ENCODE peak calls at places on chromosomes 1 and 21, in four cellular contexts. One of them, this sample, is unnamed.

GRCh38 chr1:178337091-178337726 is 159.6 kb downstream of the CLEC20A start:
- DNase-seq in GM12878: no peak
- DNase-seq in HepG2: no peak
- DNase-seq in K562: no peak
- DNase-seq in this sample: no peak

GRCh38 chr21:34592573-34592972 is 22.3 kb downstream of the RCAN1 start:
- DNase-seq in GM12878: no peak
- DNase-seq in HepG2: no peak
- DNase-seq in K562: no peak
- DNase-seq in this sample: no peak

GRCh38 chr1:154608522-154609294 is 722 bp upstream of the ADAR start:
- DNase-seq in HepG2: peak; percentile 46
- DNase-seq in GM12878: no peak
- DNase-seq in K562: peak; percentile 55
- DNase-seq in this sample: peak; percentile 71

GRCh38 chr21:31151156-31151555 is 112.9 kb upstream of the KRTAP19-8 start:
- DNase-seq in K562: no peak
- DNase-seq in GM12878: no peak
- DNase-seq in HepG2: no peak
- DNase-seq in this sample: no peak

GRCh38 chr1:44521378-44522080 is 116.5 kb downstream of the RNF220 start:
- DNase-seq in GM12878: no peak
- DNase-seq in HepG2: no peak
- DNase-seq in K562: peak; percentile 75
- DNase-seq in this sample: no peak

GRCh38 chr1:25694167-25694566 is 77.6 kb downstream of the MAN1C1 start:
- DNase-seq in K562: no peak
- DNase-seq in GM12878: no peak
- DNase-seq in HepG2: no peak
- DNase-seq in this sample: no peak

GRCh38 chr1:84763912-84764675 is 73.8 kb upstream of the SSX2IP start:
- DNase-seq in K562: no peak
- DNase-seq in GM12878: no peak
- DNase-seq in HepG2: no peak
- DNase-seq in this sample: peak; percentile 40

GRCh38 chr1:172497230-172497629 is 35.7 kb upstream of the SUCO start:
- DNase-seq in K562: no peak
- DNase-seq in HepG2: peak; percentile 52
- DNase-seq in GM12878: no peak
- DNase-seq in this sample: peak; percentile 37

GRCh38 chr1:227823537-227823936 is 8.1 kb downstream of the PRSS38 start:
- DNase-seq in HepG2: no peak
- DNase-seq in GM12878: no peak
- DNase-seq in K562: no peak
- DNase-seq in this sample: no peak

GRCh38 chr1:15100369-15101111 is 53.0 kb upstream of the TMEM51 start:
- DNase-seq in K562: peak; percentile 70
- DNase-seq in GM12878: no peak
- DNase-seq in HepG2: peak; percentile 20
- DNase-seq in this sample: peak; percentile 84

GRCh38 chr1:38474738-38475623 is 384.6 kb downstream of the RRAGC start:
- DNase-seq in K562: no peak
- DNase-seq in HepG2: no peak
- DNase-seq in GM12878: peak; percentile 97
- DNase-seq in this sample: no peak

GRCh38 chr1:67285780-67286488 is 21.7 kb upstream of the IL12RB2 start:
- DNase-seq in HepG2: no peak
- DNase-seq in GM12878: peak; percentile 20
- DNase-seq in K562: no peak
- DNase-seq in this sample: no peak

GRCh38 chr1:159765806-159766205 is 15.0 kb upstream of the DUSP23 start:
- DNase-seq in GM12878: no peak
- DNase-seq in K562: no peak
- DNase-seq in HepG2: no peak
- DNase-seq in this sample: no peak

GRCh38 chr1:214857716-214858115 is 224.8 kb upstream of the KCNK2 start:
- DNase-seq in K562: no peak
- DNase-seq in HepG2: no peak
- DNase-seq in GM12878: no peak
- DNase-seq in this sample: no peak

GRCh38 chr1:228900099-228900965 is 165.1 kb downstream of the RHOU start:
- DNase-seq in HepG2: no peak
- DNase-seq in K562: no peak
- DNase-seq in GM12878: no peak
- DNase-seq in this sample: no peak

GRCh38 chr1:40806724-40807675 is 23.4 kb downstream of the KCNQ4 start:
- DNase-seq in GM12878: no peak
- DNase-seq in HepG2: no peak
- DNase-seq in K562: peak; percentile 51
- DNase-seq in this sample: peak; percentile 29

GRCh38 chr1:19079541-19079940 is 123.1 kb upstream of the IFFO2 start:
- DNase-seq in HepG2: no peak
- DNase-seq in K562: no peak
- DNase-seq in GM12878: no peak
- DNase-seq in this sample: no peak

GRCh38 chr1:89608627-89609338 is 24.1 kb upstream of the LRRC8C start:
- DNase-seq in HepG2: no peak
- DNase-seq in GM12878: no peak
- DNase-seq in K562: no peak
- DNase-seq in this sample: no peak

GRCh38 chr1:67824771-67825170 is 8.5 kb downstream of the GNG12 start:
- DNase-seq in HepG2: no peak
- DNase-seq in K562: no peak
- DNase-seq in GM12878: no peak
- DNase-seq in this sample: no peak

GRCh38 chr1:20729990-20730689 is 2.4 kb downstream of the SH2D5 start:
- DNase-seq in K562: no peak
- DNase-seq in GM12878: no peak
- DNase-seq in HepG2: no peak
- DNase-seq in this sample: no peak

GRCh38 chr1:23567996-23568607 is 8.8 kb upstream of the ID3 start:
- DNase-seq in HepG2: no peak
- DNase-seq in K562: peak; percentile 62
- DNase-seq in GM12878: no peak
- DNase-seq in this sample: peak; percentile 58

GRCh38 chr1:116817582-116818064 is 63.4 kb downstream of the CD2 start:
- DNase-seq in GM12878: no peak
- DNase-seq in HepG2: peak; percentile 76
- DNase-seq in K562: peak; percentile 86
- DNase-seq in this sample: peak; percentile 75

GRCh38 chr1:201614262-201615015 is 75.5 kb downstream of the NAV1 start:
- DNase-seq in GM12878: no peak
- DNase-seq in HepG2: no peak
- DNase-seq in K562: peak; percentile 77
- DNase-seq in this sample: peak; percentile 89

GRCh38 chr1:65077369-65077768 is 70.6 kb upstream of the AK4 start:
- DNase-seq in GM12878: no peak
- DNase-seq in K562: no peak
- DNase-seq in HepG2: no peak
- DNase-seq in this sample: no peak

GRCh38 chr1:89527750-89528381 is 3.2 kb downstream of the LRRC8B start:
- DNase-seq in HepG2: no peak
- DNase-seq in K562: no peak
- DNase-seq in GM12878: no peak
- DNase-seq in this sample: no peak

GRCh38 chr1:208951908-208952307 is 631.6 kb upstream of the CAMK1G start:
- DNase-seq in HepG2: no peak
- DNase-seq in GM12878: no peak
- DNase-seq in K562: no peak
- DNase-seq in this sample: no peak

DNA sequence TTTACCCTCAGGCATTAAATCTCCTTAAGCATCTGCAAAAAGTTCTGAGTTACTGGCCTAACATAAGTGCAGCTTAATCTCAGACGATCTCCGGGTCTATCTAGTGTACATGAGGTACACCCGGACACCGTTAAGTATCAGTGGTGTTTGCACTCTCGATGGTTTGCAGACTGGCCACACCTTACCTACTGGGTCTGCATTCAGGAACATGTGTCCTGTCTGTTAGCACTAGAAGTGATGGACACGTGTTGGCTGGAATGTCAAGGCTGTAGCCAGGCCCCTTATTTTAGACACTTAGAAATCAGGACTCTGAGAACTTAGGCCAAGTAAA is 783 bp upstream of the AGL start:
- DNase-seq in HepG2: peak; percentile 29
- DNase-seq in GM12878: peak; percentile 7
- DNase-seq in K562: peak; percentile 36
- DNase-seq in this sample: no peak
- TF ChIP-seq NR2C2 in HepG2: no peak
- TF ChIP-seq NR2C2 in GM12878: no peak
- TF ChIP-seq NR2C2 in K562: no peak
- TF ChIP-seq NR2C2 in this sample: no peak

GRCh38 chr1:175844877-175845276 is 101.5 kb upstream of the TNR start:
- DNase-seq in K562: no peak
- DNase-seq in GM12878: no peak
- DNase-seq in HepG2: no peak
- DNase-seq in this sample: no peak

GRCh38 chr1:175839678-175840669 is 96.6 kb upstream of the TNR start:
- DNase-seq in HepG2: peak; percentile 87
- DNase-seq in K562: no peak
- DNase-seq in GM12878: no peak
- DNase-seq in this sample: no peak

GRCh38 chr1:175840787-175841186 is 97.4 kb upstream of the TNR start:
- DNase-seq in HepG2: no peak
- DNase-seq in GM12878: no peak
- DNase-seq in K562: no peak
- DNase-seq in this sample: no peak

GRCh38 chr1:175842545-175842944 is 99.2 kb upstream of the TNR start:
- DNase-seq in GM12878: no peak
- DNase-seq in K562: no peak
- DNase-seq in HepG2: no peak
- DNase-seq in this sample: no peak

DNA sequence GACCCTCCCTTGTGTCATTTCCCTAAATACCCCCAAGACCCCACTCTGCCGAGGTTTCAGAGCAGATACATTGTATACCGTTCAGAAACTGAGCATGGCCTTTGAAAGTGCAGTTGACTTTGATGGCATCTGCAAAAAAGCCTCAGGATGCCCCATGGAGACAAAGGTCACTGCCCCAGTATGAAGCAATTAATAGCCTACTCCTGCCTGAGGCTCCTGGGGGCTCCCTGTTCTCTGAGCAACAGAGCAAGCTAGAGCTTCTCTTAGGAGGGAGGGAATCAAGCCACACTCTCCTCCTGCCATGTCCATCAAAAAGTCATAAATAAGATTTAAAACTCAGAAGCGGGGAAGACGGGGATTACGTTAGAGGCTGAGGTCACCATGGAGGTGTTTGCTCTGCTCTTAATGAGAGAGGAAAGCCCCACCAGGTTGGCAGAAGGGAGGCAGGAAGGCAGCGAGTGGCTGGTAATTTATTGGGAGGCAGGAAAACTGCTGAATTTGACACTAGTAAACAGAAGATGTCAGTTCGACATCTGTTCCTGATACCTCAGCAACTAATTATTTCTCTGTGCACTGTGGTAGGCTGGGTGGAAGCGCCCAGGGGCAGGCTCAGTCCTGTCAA is 98.3 kb upstream of the TNR start:
- DNase-seq in GM12878: no peak
- DNase-seq in K562: no peak
- DNase-seq in HepG2: peak; percentile 25
- DNase-seq in this sample: no peak
- TF ChIP-seq NR2C2 in GM12878: no peak
- TF ChIP-seq NR2C2 in K562: no peak
- TF ChIP-seq NR2C2 in HepG2: no peak
- TF ChIP-seq NR2C2 in this sample: no peak

DNA sequence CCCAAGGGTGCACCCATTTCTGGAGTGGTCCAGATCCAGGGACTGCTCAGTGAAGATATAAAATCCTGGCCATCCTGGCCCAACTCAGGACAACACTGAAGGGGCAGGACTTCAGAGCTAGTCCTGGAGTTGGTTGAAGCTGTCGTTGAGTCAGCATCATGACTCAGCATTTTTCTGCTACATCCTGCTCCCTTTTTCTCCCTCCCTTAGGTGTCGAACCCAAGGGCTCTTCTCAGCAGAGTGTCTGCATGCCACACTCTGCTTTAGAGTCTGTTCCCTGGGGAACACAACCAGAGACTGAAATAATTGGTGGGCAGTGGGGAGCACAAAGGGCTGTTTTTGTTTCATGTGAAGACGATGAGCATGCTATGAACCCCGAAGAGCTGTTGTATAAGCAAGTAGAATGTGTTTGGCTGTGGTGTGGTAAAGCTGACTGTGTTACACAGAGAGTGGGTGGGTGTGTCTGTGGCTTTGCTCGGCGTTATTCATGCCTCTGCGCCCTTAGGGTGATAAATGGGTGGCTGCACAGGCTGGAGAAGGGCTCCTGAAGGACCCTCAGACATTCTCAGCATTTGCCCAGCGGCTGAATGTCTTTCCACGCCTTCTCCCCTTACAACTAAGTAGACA is 167.2 kb downstream of the CYYR1 start:
- DNase-seq in K562: no peak
- DNase-seq in HepG2: no peak
- DNase-seq in GM12878: no peak
- DNase-seq in this sample: no peak
- TF ChIP-seq NR2C2 in K562: no peak
- TF ChIP-seq NR2C2 in HepG2: no peak
- TF ChIP-seq NR2C2 in GM12878: no peak
- TF ChIP-seq NR2C2 in this sample: no peak

GRCh38 chr1:111904478-111905218 is 84.8 kb downstream of the KCND3 start:
- DNase-seq in K562: no peak
- DNase-seq in GM12878: no peak
- DNase-seq in HepG2: no peak
- DNase-seq in this sample: peak; percentile 38
- TF ChIP-seq NR2C2 in K562: no peak
- TF ChIP-seq NR2C2 in GM12878: no peak
- TF ChIP-seq NR2C2 in HepG2: no peak
- TF ChIP-seq NR2C2 in this sample: no peak